ENCODE peak calls at places on chromosome 6, in six cellular contexts. One of them, this sample, is unnamed. For H3K36me3 and H3K9me3, the result is how much of the 10 kb centered on the place peaks cover.

GRCh38 chr6:91487729-91488392 is 901.0 kb upstream of the MAP3K7 start:
- DNase-seq in testis: no peak
- DNase-seq in lung: no peak
- DNase-seq in cardiac muscle cell: no peak
- DNase-seq in IMR-90: no peak
- DNase-seq in heart right ventricle: no peak
- DNase-seq in this sample: no peak

GRCh38 chr6:53811082-53811481 is 16.3 kb downstream of the LRRC1 start:
- DNase-seq in IMR-90: no peak
- DNase-seq in heart right ventricle: no peak
- DNase-seq in lung: peak
- DNase-seq in testis: no peak
- DNase-seq in cardiac muscle cell: peak
- DNase-seq in this sample: peak

GRCh38 chr6:166167801-166168615 is at the start of gene TBXT:
- DNase-seq in cardiac muscle cell: no peak
- DNase-seq in IMR-90: no peak
- DNase-seq in heart right ventricle: no peak
- DNase-seq in lung: no peak
- DNase-seq in testis: no peak
- DNase-seq in this sample: peak

GRCh38 chr6:112990971-112991370 is 643.8 kb downstream of the RFPL4B start:
- DNase-seq in cardiac muscle cell: no peak
- DNase-seq in heart right ventricle: no peak
- DNase-seq in IMR-90: peak
- DNase-seq in lung: no peak
- DNase-seq in testis: no peak
- DNase-seq in this sample: no peak

GRCh38 chr6:165178056-165178455 is 131.3 kb downstream of the C6orf118 start:
- DNase-seq in IMR-90: no peak
- DNase-seq in lung: no peak
- DNase-seq in heart right ventricle: no peak
- DNase-seq in testis: no peak
- DNase-seq in cardiac muscle cell: no peak
- DNase-seq in this sample: no peak

GRCh38 chr6:130222775-130223174 is at the start of gene SAMD3:
- DNase-seq in heart right ventricle: no peak
- DNase-seq in testis: no peak
- DNase-seq in cardiac muscle cell: no peak
- DNase-seq in IMR-90: no peak
- DNase-seq in lung: no peak
- DNase-seq in this sample: no peak

GRCh38 chr6:63582579-63583231 is 10.4 kb downstream of the LOC128125822 start:
- DNase-seq in IMR-90: no peak
- DNase-seq in lung: no peak
- DNase-seq in cardiac muscle cell: no peak
- DNase-seq in heart right ventricle: no peak
- DNase-seq in testis: no peak
- DNase-seq in this sample: no peak

GRCh38 chr6:133892444-133893323 is 3.8 kb downstream of the TCF21 start:
- DNase-seq in testis: no peak
- DNase-seq in heart right ventricle: peak
- DNase-seq in cardiac muscle cell: peak
- DNase-seq in IMR-90: peak
- DNase-seq in lung: no peak
- DNase-seq in this sample: no peak

GRCh38 chr6:152099816-152100618 is 292.5 kb downstream of the ESR1 start:
- DNase-seq in heart right ventricle: peak
- DNase-seq in testis: no peak
- DNase-seq in lung: peak
- DNase-seq in IMR-90: peak
- DNase-seq in cardiac muscle cell: peak
- DNase-seq in this sample: no peak

GRCh38 chr6:166924531-166924930 is 31.8 kb downstream of the RNASET2 start:
- DNase-seq in cardiac muscle cell: no peak
- DNase-seq in testis: no peak
- DNase-seq in heart right ventricle: no peak
- DNase-seq in lung: no peak
- DNase-seq in IMR-90: no peak
- DNase-seq in this sample: no peak

GRCh38 chr6:19860235-19860877 is 23.2 kb downstream of the ID4 start:
- DNase-seq in IMR-90: no peak
- DNase-seq in cardiac muscle cell: no peak
- DNase-seq in lung: peak
- DNase-seq in heart right ventricle: no peak
- DNase-seq in testis: no peak
- DNase-seq in this sample: peak

GRCh38 chr6:80771941-80772340 is 665.5 kb downstream of the BCKDHB start:
- DNase-seq in heart right ventricle: no peak
- DNase-seq in cardiac muscle cell: peak
- DNase-seq in IMR-90: peak
- DNase-seq in testis: no peak
- DNase-seq in lung: no peak
- DNase-seq in this sample: no peak

GRCh38 chr6:10505529-10505928 is 15.6 kb upstream of the GCNT2 start:
- DNase-seq in heart right ventricle: no peak
- DNase-seq in cardiac muscle cell: no peak
- DNase-seq in testis: no peak
- DNase-seq in lung: no peak
- DNase-seq in IMR-90: no peak
- DNase-seq in this sample: no peak

GRCh38 chr6:96468681-96469224 is 52.9 kb upstream of the UFL1 start:
- DNase-seq in testis: no peak
- DNase-seq in IMR-90: no peak
- DNase-seq in heart right ventricle: no peak
- DNase-seq in lung: no peak
- DNase-seq in cardiac muscle cell: no peak
- DNase-seq in this sample: no peak

GRCh38 chr6:105326216-105326615 is 76.7 kb downstream of the PREP start:
- DNase-seq in cardiac muscle cell: no peak
- DNase-seq in lung: no peak
- DNase-seq in heart right ventricle: no peak
- DNase-seq in IMR-90: peak
- DNase-seq in testis: no peak
- DNase-seq in this sample: peak

DNA sequence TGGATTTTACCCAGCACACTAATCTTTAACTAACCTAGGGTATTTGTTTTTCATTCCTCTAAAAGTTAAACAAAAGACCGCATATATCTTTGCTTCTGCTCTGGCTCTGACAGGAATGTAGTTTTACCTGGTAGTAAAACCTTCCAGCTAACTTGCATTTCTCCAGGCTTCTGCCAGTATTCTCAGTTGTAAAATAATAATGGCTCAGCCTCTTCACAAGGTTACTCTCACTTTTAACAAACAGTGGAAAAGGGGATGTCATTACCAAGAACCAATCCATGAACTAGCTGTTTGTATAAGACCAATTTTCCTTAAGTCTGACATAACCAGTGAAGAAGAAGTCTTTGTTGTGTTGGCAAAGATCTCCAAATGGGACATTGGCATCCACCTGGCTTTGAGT is 10.0 kb downstream of the THBS2 start:
- DNase-seq in cardiac muscle cell: no peak
- DNase-seq in testis: no peak
- DNase-seq in lung: no peak
- DNase-seq in IMR-90: no peak
- DNase-seq in heart right ventricle: no peak
- DNase-seq in this sample: no peak
- H3K36me3 ChIP-seq in cardiac muscle cell: under half
- H3K36me3 ChIP-seq in testis: under half
- H3K36me3 ChIP-seq in lung: under half
- H3K36me3 ChIP-seq in IMR-90: under half
- H3K36me3 ChIP-seq in heart right ventricle: under half
- H3K36me3 ChIP-seq in this sample: under half

GRCh38 chr6:170272341-170273065 is 18.4 kb downstream of the DLL1 start:
- DNase-seq in IMR-90: no peak
- DNase-seq in lung: no peak
- DNase-seq in cardiac muscle cell: no peak
- DNase-seq in heart right ventricle: no peak
- DNase-seq in testis: no peak
- DNase-seq in this sample: no peak
- H3K27ac ChIP-seq in IMR-90: no peak
- H3K27ac ChIP-seq in lung: no peak
- H3K27ac ChIP-seq in cardiac muscle cell: no peak
- H3K27ac ChIP-seq in heart right ventricle: no peak
- H3K27ac ChIP-seq in testis: no peak
- H3K27ac ChIP-seq in this sample: no peak

DNA sequence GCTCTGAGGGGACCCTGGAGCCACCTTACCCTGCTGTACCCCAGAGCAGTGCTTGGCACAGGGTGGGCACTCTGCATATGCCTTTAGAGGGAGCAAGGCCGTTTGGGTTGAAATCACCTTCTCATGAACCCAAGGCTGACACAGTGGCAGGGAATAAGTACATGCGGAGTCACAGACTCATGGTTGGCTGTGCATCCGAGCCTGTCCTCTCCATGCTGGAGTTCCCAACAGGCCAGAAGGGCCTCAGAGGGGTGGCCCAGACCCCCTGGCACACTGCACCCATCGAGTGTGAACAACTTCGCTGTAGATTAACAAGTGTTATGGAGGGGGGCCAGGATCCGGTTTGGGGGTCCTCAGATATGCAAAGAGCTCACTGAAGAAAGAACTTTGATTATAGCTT is 21.0 kb upstream of the IRF4 start:
- DNase-seq in cardiac muscle cell: no peak
- DNase-seq in lung: no peak
- DNase-seq in testis: no peak
- DNase-seq in heart right ventricle: no peak
- DNase-seq in IMR-90: no peak
- DNase-seq in this sample: no peak
- H3K9me3 ChIP-seq in cardiac muscle cell: under half
- H3K9me3 ChIP-seq in lung: under half
- H3K9me3 ChIP-seq in testis: under half
- H3K9me3 ChIP-seq in heart right ventricle: under half
- H3K9me3 ChIP-seq in IMR-90: under half
- H3K9me3 ChIP-seq in this sample: under half

DNA sequence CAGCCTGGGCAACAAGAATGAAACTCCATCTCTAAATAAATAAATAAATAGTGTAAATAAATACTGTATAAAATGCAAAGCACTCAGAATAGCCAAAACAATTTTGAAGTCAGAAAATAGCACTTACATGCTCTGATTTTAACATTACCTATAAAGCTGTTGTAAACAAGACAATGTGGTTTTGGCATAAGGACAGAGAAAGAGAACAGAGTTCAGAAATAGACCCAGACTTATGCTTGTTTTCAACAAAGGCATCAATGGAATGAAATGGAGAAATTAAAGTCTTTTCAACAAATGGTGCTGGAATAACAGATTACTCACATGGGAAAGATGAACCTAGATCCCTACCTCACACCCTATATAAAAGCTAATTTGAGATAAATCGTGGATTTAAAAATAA is 10.4 kb downstream of the ACAT2 start:
- DNase-seq in cardiac muscle cell: no peak
- DNase-seq in IMR-90: no peak
- DNase-seq in lung: no peak
- DNase-seq in testis: no peak
- DNase-seq in heart right ventricle: no peak
- DNase-seq in this sample: no peak
- H3K36me3 ChIP-seq in cardiac muscle cell: half or more
- H3K36me3 ChIP-seq in IMR-90: under half
- H3K36me3 ChIP-seq in lung: under half
- H3K36me3 ChIP-seq in testis: under half
- H3K36me3 ChIP-seq in heart right ventricle: under half
- H3K36me3 ChIP-seq in this sample: under half

GRCh38 chr6:31837612-31838553 is 10.3 kb downstream of the HSPA1B start:
- DNase-seq in IMR-90: no peak
- DNase-seq in heart right ventricle: no peak
- DNase-seq in cardiac muscle cell: no peak
- DNase-seq in lung: no peak
- DNase-seq in testis: no peak
- DNase-seq in this sample: no peak
- H3K27ac ChIP-seq in IMR-90: no peak
- H3K27ac ChIP-seq in heart right ventricle: peak
- H3K27ac ChIP-seq in cardiac muscle cell: peak
- H3K27ac ChIP-seq in lung: no peak
- H3K27ac ChIP-seq in testis: no peak
- H3K27ac ChIP-seq in this sample: no peak